ENCODE peak calls at places on chromosome 2, in six cellular contexts. T, Y, P, N, M and S are unnamed samples.

GRCh38 chr2:8154270-8154669 is 527.6 kb upstream of the ID2 start:
- DNase-seq in T (no peak), Y (no peak), P (no peak), N (no peak), M (no peak), S (no peak)

GRCh38 chr2:115162454-115163293 is 720.2 kb downstream of the DPP10 start:
- DNase-seq in T (no peak), Y (peak; percentile 30), P (no peak), N (no peak), M (no peak), S (peak; percentile 70)

GRCh38 chr2:60867848-60868247 is 13.5 kb upstream of the REL start:
- DNase-seq in T (no peak), Y (no peak), P (peak; percentile 49), N (no peak), M (no peak), S (no peak)

GRCh38 chr2:200765995-200766660 is 45.6 kb upstream of the BZW1 start:
- DNase-seq in T (no peak), Y (no peak), P (no peak), N (peak; percentile 22), M (no peak), S (no peak)

GRCh38 chr2:51028829-51029228 is 3.1 kb downstream of the NRXN1 start:
- DNase-seq in T (no peak), Y (no peak), P (no peak), N (no peak), M (no peak), S (no peak)

GRCh38 chr2:230575640-230576324 is 136.9 kb upstream of the CAB39 start:
- DNase-seq in T (no peak), Y (no peak), P (peak; percentile 43), N (peak; percentile 34), M (no peak), S (no peak)

GRCh38 chr2:235570966-235571692 is 77.3 kb downstream of the AGAP1 start:
- DNase-seq in T (no peak), Y (no peak), P (no peak), N (no peak), M (no peak), S (no peak)

GRCh38 chr2:172181840-172182239 is 79.1 kb upstream of the DLX2 start:
- DNase-seq in T (no peak), Y (peak; percentile 59), P (no peak), N (peak; percentile 28), M (no peak), S (peak; percentile 63)

GRCh38 chr2:237863102-237863511 is 3.7 kb downstream of the RAMP1 start:
- DNase-seq in T (no peak), Y (no peak), P (no peak), N (no peak), M (no peak), S (peak; percentile 28)

GRCh38 chr2:216188956-216189355 is 79.8 kb downstream of the XRCC5 start:
- DNase-seq in T (no peak), Y (no peak), P (no peak), N (no peak), M (no peak), S (no peak)

GRCh38 chr2:234768608-234769196 is 183.1 kb upstream of the SH3BP4 start:
- DNase-seq in T (no peak), Y (no peak), P (no peak), N (no peak), M (no peak), S (no peak)

GRCh38 chr2:6773007-6773693 is 92.6 kb downstream of the CMPK2 start:
- DNase-seq in T (peak; percentile 36), Y (peak; percentile 69), P (peak; percentile 41), N (peak; percentile 43), M (peak; percentile 41), S (peak; percentile 96)

GRCh38 chr2:117885308-117885707 is 70.8 kb downstream of the DDX18 start:
- DNase-seq in T (no peak), Y (no peak), P (no peak), N (no peak), M (no peak), S (no peak)

GRCh38 chr2:200161458-200161857 is 145.0 kb upstream of the SPATS2L start:
- DNase-seq in T (no peak), Y (no peak), P (no peak), N (no peak), M (no peak), S (peak; percentile 62)

GRCh38 chr2:175003875-175004729 is 1.1 kb downstream of the CHN1 start:
- DNase-seq in T (no peak), Y (peak; percentile 33), P (no peak), N (peak; percentile 32), M (no peak), S (peak; percentile 81)

GRCh38 chr2:227509824-227510619 is 38.1 kb downstream of the AGFG1 start:
- DNase-seq in T (no peak), Y (no peak), P (no peak), N (peak; percentile 41), M (no peak), S (no peak)

GRCh38 chr2:227511239-227511930 is 39.4 kb downstream of the AGFG1 start:
- DNase-seq in T (no peak), Y (no peak), P (no peak), N (no peak), M (no peak), S (no peak)

GRCh38 chr2:227511955-227512354 is 40.0 kb downstream of the AGFG1 start:
- DNase-seq in T (no peak), Y (no peak), P (no peak), N (no peak), M (no peak), S (no peak)

GRCh38 chr2:227509086-227509485 is 37.1 kb downstream of the AGFG1 start:
- DNase-seq in T (no peak), Y (no peak), P (no peak), N (no peak), M (no peak), S (no peak)

GRCh38 chr2:227510620-227510958 is 38.6 kb downstream of the AGFG1 start:
- DNase-seq in T (no peak), Y (no peak), P (no peak), N (no peak), M (no peak), S (no peak)
- H3K27ac ChIP-seq in T (no peak overlapping the region), Y (no peak overlapping the region), P (no peak overlapping the region), N (peak overlapping the region; percentile 70), M (no peak overlapping the region), S (no peak overlapping the region)

DNA sequence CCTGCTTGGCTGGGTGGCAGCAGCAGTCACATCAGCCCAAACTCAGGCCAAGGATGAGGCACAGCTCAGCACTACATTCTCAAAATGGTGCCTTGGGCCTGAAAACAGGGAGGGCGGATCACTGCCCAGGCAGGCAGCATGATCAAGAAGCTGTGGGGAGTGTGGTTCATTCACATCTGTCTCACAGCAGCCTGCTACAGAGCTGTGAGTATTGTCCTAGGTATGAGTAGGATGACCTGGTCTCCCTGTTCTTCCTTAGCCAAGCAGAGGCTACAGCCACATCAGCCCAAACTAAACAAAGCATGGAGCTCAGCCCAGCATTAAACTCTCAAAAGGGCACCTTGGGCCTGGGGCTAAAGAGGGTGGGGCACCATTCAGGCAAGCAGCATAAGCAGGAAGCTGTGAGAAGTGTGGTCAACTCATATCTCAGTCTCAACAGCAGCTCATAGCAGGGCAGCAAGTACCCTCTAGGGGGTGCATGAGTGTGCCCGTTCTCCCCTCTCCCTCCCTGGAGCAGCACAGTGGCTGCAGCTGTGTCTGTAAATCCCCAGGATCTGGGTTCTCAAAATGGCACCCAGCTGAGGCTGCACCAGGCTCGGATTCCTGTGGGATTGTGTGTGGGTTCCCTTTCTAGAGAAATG is 139.6 kb downstream of the TRABD2A start:
- DNase-seq in T (no peak), Y (no peak), P (peak; percentile 21), N (peak; percentile 5), M (no peak), S (peak; percentile 88)
- H3K27ac ChIP-seq in T (no peak overlapping the region), Y (no peak overlapping the region), P (no peak overlapping the region), N (no peak overlapping the region), M (no peak overlapping the region), S (no peak overlapping the region)

GRCh38 chr2:183267148-183267827 is 143.0 kb downstream of the NUP35 start:
- DNase-seq in T (no peak), Y (no peak), P (no peak), N (no peak), M (no peak), S (no peak)

GRCh38 chr2:183264890-183265535 is 140.8 kb downstream of the NUP35 start:
- DNase-seq in T (no peak), Y (no peak), P (no peak), N (no peak), M (no peak), S (no peak)

GRCh38 chr2:183269956-183270355 is 145.7 kb downstream of the NUP35 start:
- DNase-seq in T (no peak), Y (no peak), P (no peak), N (no peak), M (no peak), S (no peak)
- H3K27ac ChIP-seq in T (no peak overlapping the region), Y (no peak overlapping the region), P (no peak overlapping the region), N (no peak overlapping the region), M (no peak overlapping the region), S (no peak overlapping the region)

GRCh38 chr2:134289225-134289624 is 35.4 kb downstream of the MGAT5 start:
- DNase-seq in T (no peak), Y (no peak), P (no peak), N (no peak), M (no peak), S (no peak)
- H3K27ac ChIP-seq in T (no peak overlapping the region), Y (no peak overlapping the region), P (peak overlapping the region; percentile 49), N (no peak overlapping the region), M (no peak overlapping the region), S (no peak overlapping the region)

GRCh38 chr2:217291259-217291658 is 431.4 kb upstream of the TNP1 start:
- DNase-seq in T (no peak), Y (no peak), P (no peak), N (peak; percentile 60), M (no peak), S (no peak)

GRCh38 chr2:217289153-217289908 is 429.5 kb upstream of the TNP1 start:
- DNase-seq in T (no peak), Y (no peak), P (no peak), N (no peak), M (no peak), S (peak; percentile 84)

GRCh38 chr2:217288472-217289063 is 428.7 kb upstream of the TNP1 start:
- DNase-seq in T (no peak), Y (no peak), P (no peak), N (no peak), M (no peak), S (no peak)

GRCh38 chr2:217289909-217290283 is 430.0 kb upstream of the TNP1 start:
- DNase-seq in T (no peak), Y (no peak), P (no peak), N (peak; percentile 45), M (no peak), S (no peak)

DNA sequence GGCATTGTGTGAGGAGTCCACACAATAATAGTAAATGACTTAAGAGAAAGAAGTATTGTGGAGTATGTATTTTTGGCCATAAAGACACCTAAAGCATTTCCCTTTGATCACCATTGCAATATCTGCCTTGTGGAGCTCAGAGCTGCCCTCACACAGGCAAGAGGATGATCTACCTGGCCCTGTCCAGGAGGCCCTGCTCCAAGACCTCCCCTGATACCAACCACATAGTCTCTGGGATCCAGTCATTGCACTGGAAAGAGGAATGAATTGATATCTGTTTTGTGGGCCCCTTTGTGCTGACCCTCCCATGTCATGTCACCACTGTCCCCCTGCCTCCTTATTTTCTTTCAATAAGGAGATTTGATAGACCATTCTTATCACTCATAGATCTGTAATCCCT is 430.6 kb upstream of the TNP1 start:
- DNase-seq in T (no peak), Y (no peak), P (no peak), N (no peak), M (no peak), S (no peak)
- H3K27ac ChIP-seq in T (no peak overlapping the region), Y (no peak overlapping the region), P (no peak overlapping the region), N (peak overlapping the region; percentile 25), M (no peak overlapping the region), S (peak overlapping the region; percentile 94)